ENCODE peak calls at places on chromosomes 4 and X, in ten cellular contexts. N, A, K, S, U, F, L, C, D and Q are unnamed samples. For H3K4me1 and H3K9me3, the result is how much of the 10 kb centered on the place peaks cover.

GRCh38 chrX:120794525-120794975 is 81.1 kb downstream of the CT47B1 start:
- DNase-seq in K (no peak), C (no peak), L (no peak), F (peak), A (no peak), D (no peak), N (no peak), U (peak), S (no peak), Q (no peak)

GRCh38 chrX:15334561-15334960 is 762 bp downstream of the PIGA start:
- DNase-seq in A (no peak), K (no peak), L (no peak), N (no peak), U (peak), F (peak), D (no peak), S (peak), C (no peak), Q (no peak)

GRCh38 chr4:187019896-187020295 is 296.2 kb upstream of the FAT1 start:
- DNase-seq in U (no peak), L (no peak), C (no peak), S (no peak), F (no peak), A (peak), K (peak), D (no peak), N (no peak), Q (no peak)

GRCh38 chr4:10117424-10118354 is 1.1 kb upstream of the WDR1 start:
- DNase-seq in N (no peak), A (peak), U (no peak), C (no peak), L (peak), D (no peak), S (no peak), K (peak), F (peak), Q (peak)

GRCh38 chr4:3877236-3877635 is 111.1 kb downstream of the ADRA2C start:
- DNase-seq in A (no peak), K (no peak), N (no peak), D (no peak), C (no peak), S (no peak), U (no peak), L (no peak), F (no peak), Q (no peak)

GRCh38 chrX:110706446-110706845 is 89.2 kb downstream of the CHRDL1 start:
- DNase-seq in U (no peak), C (no peak), F (no peak), N (no peak), A (no peak), K (no peak), D (no peak), S (no peak), L (no peak), Q (no peak)

GRCh38 chr4:53459548-53459947 is 82.1 kb downstream of the FIP1L1 start:
- DNase-seq in A (no peak), U (peak), N (peak), C (peak), K (no peak), L (no peak), F (peak), D (no peak), S (no peak), Q (no peak)

GRCh38 chr4:54227261-54228063 is 1.6 kb upstream of the PDGFRA start:
- DNase-seq in A (no peak), S (peak), D (peak), N (peak), F (peak), C (peak), L (peak), U (peak), K (peak), Q (peak)

GRCh38 chrX:38318196-38318595 is 9.1 kb downstream of the RPGR start:
- DNase-seq in D (no peak), F (no peak), S (no peak), N (no peak), K (no peak), A (no peak), C (no peak), L (no peak), U (no peak), Q (no peak)

GRCh38 chr4:121666091-121666679 is 30.6 kb downstream of the ANXA5 start:
- DNase-seq in A (no peak), N (no peak), K (no peak), F (no peak), S (peak), U (no peak), D (no peak), C (no peak), L (peak), Q (no peak)

GRCh38 chrX:77427586-77427985 is 19.6 kb upstream of the FGF16 start:
- DNase-seq in N (no peak), U (no peak), F (no peak), D (no peak), A (no peak), S (no peak), C (no peak), K (no peak), L (no peak), Q (no peak)

GRCh38 chr4:40843696-40844095 is 93.9 kb downstream of the NSUN7 start:
- DNase-seq in A (no peak), D (no peak), U (no peak), N (no peak), S (no peak), L (peak), K (peak), F (no peak), C (no peak), Q (no peak)

GRCh38 chr4:186739802-186740434 is 16.3 kb upstream of the FAT1 start:
- DNase-seq in N (no peak), L (no peak), S (no peak), A (no peak), U (no peak), K (no peak), D (no peak), F (no peak), C (no peak), Q (no peak)

GRCh38 chrX:103253608-103254007 is 1.3 kb downstream of the TCEAL8 start:
- DNase-seq in S (no peak), A (no peak), K (peak), F (peak), C (no peak), N (no peak), D (no peak), U (no peak), L (no peak), Q (no peak)

GRCh38 chrX:63282077-63282476 is 69.1 kb downstream of the SPIN4 start:
- DNase-seq in U (no peak), D (no peak), N (no peak), S (no peak), K (no peak), C (no peak), L (no peak), A (no peak), F (no peak), Q (no peak)

GRCh38 chrX:131841496-131842410 is 181.3 kb upstream of the STK26 start:
- DNase-seq in S (peak), A (peak), U (peak), K (peak), C (peak), D (no peak), F (peak), L (no peak), N (peak), Q (peak)

GRCh38 chrX:130887392-130887791 is 15.6 kb downstream of the ENOX2 start:
- DNase-seq in K (no peak), U (no peak), L (no peak), A (no peak), C (no peak), D (no peak), N (peak), F (no peak), S (no peak), Q (no peak)

GRCh38 chrX:38800981-38801845 is at the start of gene MID1IP1:
- DNase-seq in D (peak), A (peak), C (peak), S (peak), F (peak), L (peak), U (peak), N (peak), K (peak), Q (peak)

GRCh38 chr4:168203233-168203911 is 111.0 kb downstream of the ANXA10 start:
- DNase-seq in N (no peak), D (no peak), U (no peak), C (no peak), A (no peak), F (no peak), L (no peak), K (no peak), S (no peak), Q (no peak)

GRCh38 chr4:44806076-44806475 is 79.7 kb upstream of the GNPDA2 start:
- DNase-seq in N (no peak), U (no peak), D (no peak), F (no peak), A (no peak), K (no peak), S (no peak), L (no peak), C (no peak), Q (no peak)

GRCh38 chr4:184331155-184331995 is 113.7 kb upstream of the ENPP6 start:
- DNase-seq in K (no peak), A (no peak), N (no peak), D (no peak), C (no peak), F (no peak), U (no peak), S (peak), L (no peak), Q (peak)

GRCh38 chr4:89416968-89417367 is 109.4 kb upstream of the GPRIN3 start:
- DNase-seq in A (no peak), N (no peak), U (no peak), K (no peak), S (no peak), L (no peak), F (no peak), D (no peak), C (no peak), Q (no peak)

GRCh38 chrX:110847334-110847733 is 51.7 kb upstream of the CHRDL1 start:
- DNase-seq in L (no peak), K (peak), F (peak), S (no peak), N (peak), A (peak), C (peak), U (peak), D (no peak), Q (no peak)

GRCh38 chr4:76178296-76178695 is 30.1 kb upstream of the NUP54 start:
- DNase-seq in L (no peak), U (peak), F (peak), N (no peak), A (no peak), K (no peak), D (no peak), S (no peak), C (no peak), Q (no peak)

GRCh38 chr4:87150498-87151261 is 69.7 kb downstream of the KLHL8 start:
- DNase-seq in A (peak), D (peak), F (peak), N (peak), C (peak), L (no peak), U (peak), K (peak), S (peak), Q (peak)

GRCh38 chr4:153362184-153362583 is 17.7 kb downstream of the MND1 start:
- DNase-seq in N (peak), K (no peak), L (no peak), F (no peak), S (no peak), A (no peak), U (no peak), C (no peak), D (no peak), Q (no peak)

GRCh38 chr4:40564815-40565505 is 64.7 kb downstream of the RBM47 start:
- DNase-seq in L (no peak), K (no peak), A (no peak), C (no peak), F (no peak), D (no peak), U (no peak), S (peak), N (peak), Q (no peak)

GRCh38 chr4:112296949-112297483 is at the start of gene ALPK1:
- DNase-seq in D (no peak), L (no peak), S (no peak), N (no peak), K (no peak), A (no peak), U (peak), C (peak), F (peak), Q (no peak)

GRCh38 chr4:41432889-41433288 is 105.1 kb upstream of the LIMCH1 start:
- DNase-seq in K (peak), A (peak), C (peak), F (peak), N (no peak), L (no peak), D (no peak), S (no peak), U (peak), Q (no peak)

GRCh38 chr4:6137027-6137746 is 63.2 kb downstream of the JAKMIP1 start:
- DNase-seq in D (no peak), L (peak), K (no peak), A (no peak), N (no peak), F (no peak), S (no peak), C (no peak), U (no peak), Q (no peak)

GRCh38 chr4:52052475-52052780 is 1.3 kb downstream of the SPATA18 start:
- DNase-seq in C (no peak), K (no peak), L (no peak), D (peak), U (peak), F (peak), S (peak), N (peak), A (no peak), Q (peak)

GRCh38 chr4:70901607-70901983 is 574 bp upstream of the MOB1B start:
- DNase-seq in S (no peak), C (peak), D (no peak), K (no peak), L (no peak), N (no peak), F (no peak), A (no peak), U (no peak), Q (no peak)

GRCh38 chrX:12580548-12580947 is 210.7 kb upstream of the PRPS2 start:
- DNase-seq in U (no peak), S (no peak), F (no peak), N (no peak), K (no peak), D (no peak), A (no peak), C (no peak), L (no peak), Q (no peak)

GRCh38 chr4:58435871-58436270 is 1325.7 kb upstream of the IGFBP7 start:
- DNase-seq in S (no peak), C (no peak), N (no peak), U (no peak), K (no peak), L (no peak), F (no peak), D (no peak), A (no peak), Q (no peak)

GRCh38 chrX:11214346-11215190 is 78.6 kb upstream of the AMELX start:
- DNase-seq in A (no peak), S (no peak), F (no peak), K (no peak), N (no peak), D (no peak), U (no peak), C (no peak), L (no peak), Q (no peak)

GRCh38 chr4:182521006-182521405 is 277.8 kb downstream of the TENM3 start:
- DNase-seq in K (no peak), U (no peak), L (no peak), N (no peak), C (no peak), F (no peak), S (no peak), A (no peak), D (no peak), Q (no peak)

GRCh38 chr4:144451771-144452170 is 194.2 kb upstream of the HHIP start:
- DNase-seq in C (no peak), L (no peak), S (no peak), U (peak), D (no peak), F (peak), K (no peak), A (no peak), N (no peak), Q (no peak)

GRCh38 chr4:54368861-54369260 is 139.8 kb downstream of the PDGFRA start:
- DNase-seq in N (peak), K (no peak), U (no peak), C (no peak), S (no peak), F (no peak), D (no peak), A (no peak), L (no peak), Q (no peak)

GRCh38 chr4:150006197-150006596 is 72.0 kb upstream of the DCLK2 start:
- DNase-seq in D (no peak), C (no peak), N (no peak), A (no peak), U (peak), L (no peak), F (peak), K (no peak), S (no peak), Q (no peak)

GRCh38 chrX:123990602-123991001 is 29.1 kb downstream of the STAG2 start:
- DNase-seq in K (no peak), S (no peak), C (no peak), N (no peak), L (no peak), A (no peak), U (no peak), F (no peak), D (no peak), Q (no peak)
- H3K4me1 ChIP-seq in K (under half), S (under half), C (under half), N (under half), L (under half), A (under half), U (under half), F (under half), D (under half), Q (under half)

DNA sequence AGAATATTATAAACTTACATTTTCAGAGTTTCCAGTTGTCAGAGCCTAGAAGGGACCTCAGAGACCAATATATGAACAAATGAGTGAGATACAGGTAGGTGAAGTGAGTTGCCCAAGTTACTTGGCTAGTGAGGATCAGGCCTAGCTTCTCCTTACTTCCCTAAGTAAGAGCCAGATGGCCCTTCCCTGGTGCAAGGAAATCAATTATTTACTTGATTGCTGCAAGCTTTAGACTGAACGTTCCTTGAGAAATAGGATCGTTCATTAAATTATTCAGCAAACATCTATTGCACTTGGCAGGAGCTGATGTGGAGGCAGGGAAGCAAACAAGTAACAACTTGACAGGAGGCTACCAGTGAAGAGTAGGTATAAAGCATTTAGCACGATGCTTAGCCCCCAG is 117.8 kb downstream of the EFHC2 start:
- DNase-seq in D (no peak), C (no peak), K (no peak), N (no peak), U (no peak), L (no peak), F (no peak), S (no peak), A (no peak), Q (no peak)
- H3K9me3 ChIP-seq in D (under half), C (under half), K (under half), N (under half), U (under half), L (under half), F (under half), S (under half), A (under half), Q (under half)

GRCh38 chrX:17036172-17036961 is 89.9 kb downstream of the REPS2 start:
- DNase-seq in L (no peak), A (no peak), N (no peak), F (no peak), K (no peak), S (no peak), C (no peak), U (no peak), D (no peak), Q (no peak)

GRCh38 chrX:17038681-17039161 is 92.3 kb downstream of the REPS2 start:
- DNase-seq in K (no peak), L (peak), D (no peak), S (no peak), C (no peak), A (no peak), F (peak), N (peak), U (peak), Q (peak)

GRCh38 chrX:17040711-17041110 is 94.3 kb downstream of the REPS2 start:
- DNase-seq in N (no peak), A (no peak), C (no peak), S (no peak), F (no peak), L (no peak), U (no peak), K (no peak), D (no peak), Q (no peak)

GRCh38 chrX:17039826-17040225 is 93.4 kb downstream of the REPS2 start:
- DNase-seq in N (no peak), D (no peak), U (peak), C (no peak), A (no peak), F (peak), K (no peak), L (no peak), S (no peak), Q (no peak)

GRCh38 chrX:17038277-17038676 is 91.8 kb downstream of the REPS2 start:
- DNase-seq in N (peak), L (peak), A (no peak), U (no peak), K (no peak), C (no peak), D (no peak), S (no peak), F (no peak), Q (no peak)
- H3K4me3 ChIP-seq in N (no peak), L (no peak), A (no peak), U (no peak), K (no peak), C (no peak), D (no peak), S (no peak), F (no peak), Q (no peak)

GRCh38 chr4:1712216-1713002 is at the start of gene SLBP:
- DNase-seq in U (peak), L (peak), S (peak), N (peak), D (peak), K (peak), C (peak), A (peak), F (peak), Q (peak)

GRCh38 chr4:1711906-1712215 is 258 bp downstream of the SLBP start:
- DNase-seq in N (no peak), A (no peak), K (no peak), C (no peak), S (no peak), L (no peak), U (no peak), D (no peak), F (no peak), Q (no peak)

GRCh38 chr4:1714303-1715001 is 2.3 kb upstream of the SLBP start:
- DNase-seq in L (no peak), F (peak), S (no peak), D (no peak), A (no peak), C (no peak), K (no peak), U (no peak), N (no peak), Q (no peak)

GRCh38 chr4:1711055-1711905 is 839 bp downstream of the SLBP start:
- DNase-seq in L (peak), N (peak), A (no peak), K (peak), F (peak), S (peak), C (no peak), U (peak), D (peak), Q (peak)

GRCh38 chr4:1713003-1713397 is 881 bp upstream of the SLBP start:
- DNase-seq in D (peak), U (no peak), N (no peak), A (no peak), C (no peak), S (no peak), L (no peak), F (no peak), K (no peak), Q (no peak)
- H3K4me1 ChIP-seq in D (under half), U (under half), N (under half), A (under half), C (under half), S (half or more), L (half or more), F (under half), K (under half), Q (under half)

GRCh38 chrX:46500054-46500453 is 45.2 kb downstream of the ZNF674 start:
- DNase-seq in L (no peak), D (no peak), A (no peak), S (no peak), F (no peak), N (no peak), U (no peak), C (no peak), K (no peak), Q (no peak)
- H3K9me3 ChIP-seq in L (under half), D (half or more), A (half or more), S (under half), F (under half), N (under half), U (under half), C (under half), K (under half), Q (under half)

DNA sequence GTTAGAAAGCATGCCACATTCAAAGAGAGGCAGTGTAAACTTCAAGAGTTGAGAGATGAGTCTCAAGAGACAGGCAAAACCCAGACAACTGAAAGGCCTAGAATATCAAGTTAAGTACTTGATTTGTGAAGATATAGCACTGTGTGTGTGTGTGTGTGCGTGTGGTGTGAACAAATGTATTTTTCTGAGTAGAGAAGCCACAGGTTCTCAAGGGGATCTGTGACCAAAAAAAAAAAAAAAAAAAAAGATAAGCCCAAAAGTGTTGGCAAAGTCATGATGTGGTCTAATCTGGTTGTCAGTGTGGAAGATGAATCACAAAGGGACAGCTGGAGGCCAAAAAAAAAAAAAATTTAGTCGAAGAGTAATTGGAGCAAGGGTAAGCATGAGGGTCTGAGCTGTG is 3.9 kb downstream of the RIPPLY1 start:
- DNase-seq in D (no peak), A (no peak), F (peak), S (no peak), K (no peak), N (no peak), U (peak), C (no peak), L (no peak), Q (no peak)
- H3K4me3 ChIP-seq in D (no peak), A (no peak), F (no peak), S (no peak), K (no peak), N (no peak), U (no peak), C (no peak), L (no peak), Q (no peak)

GRCh38 chrX:119688856-119689455 is 4.0 kb downstream of the SEPTIN6 start:
- DNase-seq in U (no peak), K (no peak), L (no peak), D (no peak), A (no peak), N (no peak), C (no peak), S (no peak), F (no peak), Q (no peak)
- H3K4me1 ChIP-seq in U (under half), K (under half), L (half or more), D (under half), A (under half), N (under half), C (under half), S (under half), F (under half), Q (under half)